ENCODE peak calls at places on chromosome 5, in six cellular contexts. I, K, S, F, D and W are unnamed samples.

GRCh38 chr5:114726126-114726525 is 364.3 kb downstream of the KCNN2 start:
- DNase-seq in S (no peak), D (no peak), I (no peak), K (no peak), F (no peak), W (no peak)

GRCh38 chr5:124596595-124597388 is 149.6 kb downstream of the ZNF608 start:
- DNase-seq in K (peak), I (no peak), S (no peak), F (no peak), D (no peak), W (no peak)

GRCh38 chr5:7850533-7851239 is at the start of gene CFAP90:
- DNase-seq in I (no peak), S (peak), K (peak), F (peak), D (peak), W (peak)

GRCh38 chr5:110687485-110687884 is 39.0 kb downstream of the TMEM232 start:
- DNase-seq in I (no peak), S (no peak), F (no peak), K (no peak), D (no peak), W (no peak)

GRCh38 chr5:144944936-144945335 is 774.3 kb downstream of the KCTD16 start:
- DNase-seq in K (no peak), F (no peak), S (no peak), D (no peak), I (no peak), W (no peak)

GRCh38 chr5:5695266-5695665 is 272.8 kb downstream of the ICE1 start:
- DNase-seq in S (no peak), I (no peak), F (no peak), K (no peak), D (no peak), W (no peak)

GRCh38 chr5:75277463-75277862 is 40.8 kb upstream of the ANKRD31 start:
- DNase-seq in K (no peak), S (no peak), I (no peak), D (no peak), F (no peak), W (no peak)

GRCh38 chr5:105501315-105501714 is 1938.7 kb upstream of the NUDT12 start:
- DNase-seq in K (no peak), D (no peak), S (no peak), I (no peak), F (no peak), W (no peak)

GRCh38 chr5:31383734-31384133 is 148.2 kb downstream of the DROSHA start:
- DNase-seq in D (no peak), K (no peak), S (no peak), I (no peak), F (no peak), W (no peak)

GRCh38 chr5:111043712-111044506 is 27.6 kb upstream of the TSLP start:
- DNase-seq in S (no peak), K (peak), I (no peak), D (no peak), F (no peak), W (no peak)

GRCh38 chr5:168244838-168245555 is 46.4 kb upstream of the WWC1 start:
- DNase-seq in K (peak), F (no peak), D (no peak), I (no peak), S (no peak), W (no peak)

GRCh38 chr5:117803533-117803932 is 1184.8 kb downstream of the DTWD2 start:
- DNase-seq in F (no peak), D (no peak), I (no peak), K (no peak), S (no peak), W (no peak)

GRCh38 chr5:111070272-111071134 is 1.0 kb upstream of the TSLP start:
- DNase-seq in D (peak), I (no peak), S (no peak), K (peak), F (peak), W (peak)

GRCh38 chr5:41925555-41925946 is 470 bp downstream of the FBXO4 start:
- DNase-seq in I (no peak), S (no peak), F (no peak), K (peak), D (peak), W (peak)

GRCh38 chr5:36482812-36483211 is 123.6 kb upstream of the SLC1A3 start:
- DNase-seq in S (no peak), I (no peak), D (no peak), F (no peak), K (no peak), W (no peak)

GRCh38 chr5:122153230-122153629 is 23.9 kb downstream of the ZNF474 start:
- DNase-seq in D (no peak), S (no peak), F (no peak), K (peak), I (no peak), W (no peak)

GRCh38 chr5:51172853-51173635 is 210.2 kb upstream of the ISL1 start:
- DNase-seq in S (no peak), F (no peak), I (no peak), D (no peak), K (no peak), W (no peak)

GRCh38 chr5:81719743-81720142 is 31.2 kb downstream of the SSBP2 start:
- DNase-seq in F (no peak), S (no peak), K (no peak), I (no peak), D (no peak), W (no peak)

GRCh38 chr5:134450374-134450773 is 38.7 kb upstream of the CDKN2AIPNL start:
- DNase-seq in F (no peak), I (no peak), S (no peak), K (no peak), D (no peak), W (no peak)

GRCh38 chr5:138111937-138112336 is 27.3 kb downstream of the NME5 start:
- DNase-seq in I (no peak), S (no peak), D (no peak), F (no peak), K (peak), W (no peak)

GRCh38 chr5:171365351-171365750 is 22.3 kb upstream of the NPM1 start:
- DNase-seq in K (peak), F (no peak), S (no peak), I (no peak), D (no peak), W (no peak)

GRCh38 chr5:27472000-27472763 is 433.8 kb upstream of the CDH9 start:
- DNase-seq in I (no peak), F (no peak), S (no peak), K (peak), D (no peak), W (no peak)

GRCh38 chr5:81787843-81788242 is 36.9 kb upstream of the SSBP2 start:
- DNase-seq in I (no peak), S (no peak), K (peak), F (no peak), D (no peak), W (no peak)